ENCODE peak calls at places on chromosome 1, in ten cellular contexts. T, H, F, A, Q, Z, D, P, E and G are unnamed samples.

GRCh38 chr1:103461171-103462105 is 64.1 kb upstream of the RNPC3 start:
- DNase-seq in E (peak; percentile 8), T (no peak), F (peak; percentile 29), H (peak; percentile 42), P (no peak), Z (no peak), Q (no peak), D (peak; percentile 17), A (peak; percentile 24), G (no peak)

GRCh38 chr1:150302338-150302737 is 8.7 kb downstream of the MRPS21 start:
- DNase-seq in F (no peak), H (no peak), P (no peak), Z (no peak), D (no peak), Q (no peak), A (no peak), E (no peak), T (no peak), G (no peak)

GRCh38 chr1:160637821-160638539 is 8.9 kb downstream of the SLAMF1 start:
- DNase-seq in F (no peak), E (no peak), H (no peak), P (no peak), A (peak; percentile 57), Z (no peak), T (no peak), D (peak; percentile 45), Q (no peak), G (no peak)

GRCh38 chr1:153563991-153564390 is 1.7 kb downstream of the S100A2 start:
- DNase-seq in E (no peak), Z (no peak), Q (no peak), H (no peak), T (peak; percentile 16), A (no peak), D (no peak), F (no peak), P (no peak), G (no peak)

GRCh38 chr1:53450225-53450624 is 9.0 kb upstream of the DMRTB1 start:
- DNase-seq in E (peak; percentile 59), T (no peak), D (no peak), F (no peak), P (no peak), Q (peak; percentile 52), A (no peak), Z (no peak), H (no peak), G (no peak)

GRCh38 chr1:182242641-182243040 is 148.9 kb downstream of the GLUL start:
- DNase-seq in H (no peak), Z (no peak), E (no peak), D (no peak), Q (no peak), P (no peak), A (no peak), F (no peak), T (no peak), G (no peak)

GRCh38 chr1:160367934-160368923 is 1.4 kb downstream of the NHLH1 start:
- DNase-seq in E (peak; percentile 36), A (no peak), F (no peak), P (no peak), Z (no peak), H (no peak), T (no peak), Q (no peak), D (no peak), G (no peak)

GRCh38 chr1:230713915-230714764 is at the start of gene AGT:
- DNase-seq in E (no peak), A (no peak), Z (no peak), P (peak; percentile 84), T (peak; percentile 93), D (no peak), Q (no peak), F (no peak), H (peak; percentile 89), G (no peak)

GRCh38 chr1:227898502-227899140 is 49.1 kb downstream of the WNT9A start:
- DNase-seq in A (no peak), P (peak; percentile 4), T (peak; percentile 24), E (no peak), H (no peak), F (no peak), Z (no peak), D (no peak), Q (no peak), G (peak; percentile 2)

GRCh38 chr1:165841582-165842362 is 14.4 kb downstream of the UCK2 start:
- DNase-seq in Q (no peak), A (no peak), F (peak; percentile 31), H (peak; percentile 55), T (no peak), D (no peak), E (no peak), P (no peak), Z (no peak), G (no peak)

GRCh38 chr1:96979287-96979686 is 257.7 kb downstream of the PTBP2 start:
- DNase-seq in P (no peak), Z (no peak), F (no peak), H (peak; percentile 44), E (no peak), D (no peak), Q (no peak), T (no peak), A (no peak), G (no peak)

GRCh38 chr1:206430031-206430983 is 40.0 kb upstream of the IKBKE start:
- DNase-seq in Z (no peak), T (no peak), F (peak; percentile 92), E (no peak), Q (no peak), H (peak; percentile 64), A (peak; percentile 68), D (peak; percentile 71), P (peak; percentile 59), G (no peak)

GRCh38 chr1:214310777-214311690 is 30.1 kb downstream of the SMYD2 start:
- DNase-seq in E (no peak), H (no peak), F (no peak), T (no peak), A (no peak), Q (no peak), P (no peak), D (no peak), Z (no peak), G (no peak)

GRCh38 chr1:194538453-194538852 is 1352.0 kb upstream of the B3GALT2 start:
- DNase-seq in T (no peak), P (no peak), A (no peak), F (no peak), E (no peak), Z (no peak), Q (no peak), D (no peak), H (no peak), G (no peak)

GRCh38 chr1:204357551-204357950 is 2.2 kb downstream of the PLEKHA6 start:
- DNase-seq in H (no peak), E (peak; percentile 40), P (peak; percentile 35), T (peak; percentile 75), Q (no peak), Z (no peak), A (no peak), F (no peak), D (no peak), G (no peak)
- TF ChIP-seq CTCF in H (no peak), E (peak; percentile 47), P (no peak), T (no peak), Q (no peak), Z (no peak), A (no peak), F (no peak), D (no peak), G (no peak)

GRCh38 chr1:209823143-209824041 is 4.4 kb upstream of the UTP25 start:
- DNase-seq in E (peak; percentile 68), Z (no peak), Q (no peak), F (peak; percentile 95), H (peak; percentile 84), A (peak; percentile 38), T (no peak), P (no peak), D (peak; percentile 43), G (no peak)
- TF ChIP-seq CTCF in E (peak; percentile 83), Z (peak; percentile 81), Q (peak; percentile 76), F (peak; percentile 72), H (peak; percentile 69), A (peak; percentile 68), T (peak; percentile 62), P (peak; percentile 63), D (peak; percentile 67), G (peak; percentile 88)

GRCh38 chr1:66930823-66931174 is 6.0 kb downstream of the MIER1 start:
- DNase-seq in P (no peak), T (no peak), E (no peak), D (no peak), A (no peak), Q (no peak), Z (no peak), F (no peak), H (no peak), G (no peak)

GRCh38 chr1:66931548-66932124 is 6.8 kb downstream of the MIER1 start:
- DNase-seq in H (no peak), D (no peak), E (no peak), Z (no peak), F (peak; percentile 31), A (no peak), T (no peak), P (no peak), Q (no peak), G (no peak)

GRCh38 chr1:66929691-66929998 is 4.9 kb downstream of the MIER1 start:
- DNase-seq in Q (no peak), D (no peak), A (no peak), T (no peak), E (no peak), Z (no peak), F (no peak), H (no peak), P (no peak), G (no peak)

GRCh38 chr1:66929289-66929688 is 4.5 kb downstream of the MIER1 start:
- DNase-seq in Q (no peak), T (no peak), H (peak; percentile 28), Z (no peak), D (no peak), E (no peak), A (no peak), P (no peak), F (no peak), G (no peak)

DNA sequence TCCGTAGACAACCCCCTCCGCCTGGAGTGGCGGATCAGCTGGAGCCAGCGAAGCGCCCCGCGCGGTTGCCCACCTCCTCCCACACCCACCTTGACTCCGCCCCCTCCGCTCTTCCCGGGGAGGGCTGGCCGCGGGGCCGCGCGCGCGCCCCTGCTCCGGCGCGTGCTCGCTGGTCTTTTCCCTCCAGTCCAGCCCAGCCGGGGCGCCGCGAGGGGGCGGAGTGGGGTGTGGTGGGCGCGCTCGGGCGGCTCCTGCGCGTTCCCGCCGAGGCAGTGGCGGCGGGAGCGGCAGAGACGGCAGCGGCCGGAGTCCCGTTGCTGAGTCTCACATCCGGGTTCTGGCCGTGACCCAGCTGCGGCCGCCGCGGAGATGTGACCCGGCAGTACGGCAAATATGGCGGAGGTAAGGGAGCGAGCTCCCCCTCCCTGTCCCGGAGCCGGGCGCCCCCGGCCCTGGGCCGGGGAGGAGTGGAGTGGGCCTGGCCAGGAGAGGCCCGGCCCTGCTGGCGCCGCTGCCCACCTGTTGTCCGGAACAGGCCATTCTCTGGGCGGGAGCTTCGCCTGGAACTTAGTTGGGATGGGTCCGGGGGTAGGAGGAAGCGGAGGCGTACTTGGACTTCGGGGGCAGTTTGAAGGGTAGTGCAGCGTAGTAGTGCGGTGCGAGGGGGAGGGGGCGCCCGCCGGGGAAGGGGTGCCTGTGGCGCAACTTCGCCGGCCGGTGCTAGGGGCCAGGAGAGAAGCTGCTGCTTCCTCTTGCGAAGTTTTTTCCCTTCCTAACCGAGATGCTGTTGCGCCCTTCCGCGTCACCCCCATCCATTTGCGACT is 5.4 kb downstream of the MIER1 start:
- DNase-seq in F (peak; percentile 96), Q (peak; percentile 97), D (peak; percentile 89), E (peak; percentile 88), A (peak; percentile 90), Z (peak; percentile 95), P (peak; percentile 96), H (peak; percentile 99), T (peak; percentile 97), G (peak; percentile 99)
- TF ChIP-seq CTCF in F (no peak), Q (no peak), D (peak; percentile 19), E (no peak), A (peak; percentile 8), Z (peak; percentile 41), P (peak; percentile 48), H (peak; percentile 20), T (peak; percentile 45), G (peak; percentile 36)

GRCh38 chr1:36864182-36865079 is 169.9 kb downstream of the GRIK3 start:
- DNase-seq in P (no peak), T (no peak), H (no peak), Z (peak; percentile 47), E (peak; percentile 77), Q (peak; percentile 51), F (no peak), D (peak; percentile 48), A (peak; percentile 54), G (peak; percentile 55)
- TF ChIP-seq CTCF in P (no peak), T (no peak), H (no peak), Z (peak; percentile 59), E (peak; percentile 88), Q (peak; percentile 45), F (peak; percentile 9), D (peak; percentile 59), A (peak; percentile 37), G (peak; percentile 75)